ENCODE peak calls at places on chromosomes 7 and 10, in six cellular contexts. R, T, K, Y, P and G are unnamed samples.

GRCh38 chr7:56040691-56041090 is 10.6 kb downstream of the PSPH start:
- DNase-seq in T (no peak), P (no peak), K (no peak), R (no peak), Y (no peak), G (no peak)

GRCh38 chr10:10826125-10826524 is 191.5 kb upstream of the CELF2 start:
- DNase-seq in P (no peak), Y (no peak), T (no peak), K (no peak), R (no peak), G (no peak)

GRCh38 chr7:130365511-130366441 is 14.5 kb upstream of the CPA1 start:
- DNase-seq in P (peak), R (peak), K (no peak), T (no peak), Y (no peak), G (peak)

GRCh38 chr7:44099669-44100068 is 4.5 kb upstream of the AEBP1 start:
- DNase-seq in R (no peak), P (no peak), Y (no peak), K (no peak), T (no peak), G (no peak)

GRCh38 chr7:148699772-148700629 is 1.3 kb downstream of the CUL1 start:
- DNase-seq in P (no peak), Y (no peak), R (no peak), T (no peak), K (no peak), G (no peak)

GRCh38 chr10:50622497-50623298 is 1.1 kb downstream of the SGMS1 start:
- DNase-seq in T (no peak), P (no peak), K (no peak), Y (no peak), R (peak), G (peak)

GRCh38 chr7:17095001-17095574 is 203.4 kb upstream of the AHR start:
- DNase-seq in T (no peak), Y (no peak), K (no peak), P (no peak), R (no peak), G (no peak)

GRCh38 chr10:118210276-118210675 is 131.8 kb downstream of the FAM204A start:
- DNase-seq in Y (no peak), P (no peak), R (no peak), T (no peak), K (no peak), G (no peak)